ENCODE peak calls at places on chromosomes 12 and 14, in seven cellular contexts. A is NCI-H146, N is NCI-H774, U is NCI-H2081 treated with DMSO at 0.1 percent for 48 hours, W is NCI-H1105, X is A172, P is hepatic stellate cell. F is an unnamed sample.

GRCh38 chr12:4278582-4278939 is 5.0 kb downstream of the CCND2 start:
- DNase-seq in A (no peak), N (no peak), U (no peak), W (no peak), X (no peak), P (no peak), F (peak)

GRCh38 chr14:63438065-63438757 is 105.0 kb downstream of the PPP2R5E start:
- DNase-seq in A (peak), N (no peak), U (peak), W (no peak), X (peak), P (peak), F (peak)

GRCh38 chr12:27018071-27018470 is 3.9 kb upstream of the TM7SF3 start:
- DNase-seq in A (no peak), N (no peak), U (no peak), W (no peak), X (no peak), P (no peak), F (peak)

GRCh38 chr12:10171954-10172353 is at the start of gene OLR1:
- DNase-seq in A (no peak), N (no peak), U (no peak), W (no peak), X (no peak), P (peak), F (no peak)

GRCh38 chr14:74935340-74935640 is 12.2 kb upstream of the RPS6KL1 start:
- DNase-seq in A (no peak), N (no peak), U (no peak), W (no peak), X (no peak), P (no peak), F (no peak)

GRCh38 chr12:116222358-116222757 is 55.1 kb downstream of the MED13L start:
- DNase-seq in A (no peak), N (peak), U (no peak), W (peak), X (peak), P (no peak), F (no peak)

GRCh38 chr12:93790472-93791152 is 113.4 kb downstream of the CRADD start:
- DNase-seq in A (no peak), N (no peak), U (no peak), W (no peak), X (peak), P (no peak), F (peak)

GRCh38 chr12:85781751-85782150 is 54.5 kb downstream of the RASSF9 start:
- DNase-seq in A (peak), N (peak), U (peak), W (no peak), X (no peak), P (no peak), F (no peak)

GRCh38 chr12:121113057-121113456 is 19.6 kb upstream of the P2RX7 start:
- DNase-seq in A (no peak), N (no peak), U (no peak), W (no peak), X (no peak), P (no peak), F (no peak)

GRCh38 chr12:6962285-6963015 is 8.0 kb downstream of the PHB2 start:
- DNase-seq in A (peak), N (peak), U (peak), W (peak), X (no peak), P (no peak), F (no peak)

GRCh38 chr14:48584031-48584430 is 908.6 kb upstream of the MDGA2 start:
- DNase-seq in A (no peak), N (no peak), U (no peak), W (no peak), X (peak), P (no peak), F (no peak)